ENCODE peak calls at places on chromosomes 1 and 21, in seven cellular contexts. I, S, N, D, G, A and C are unnamed samples.

GRCh38 chr21:19237603-19238002 is 834.0 kb upstream of the TMPRSS15 start:
- DNase-seq in I (no peak), S (no peak), N (no peak), D (no peak), G (no peak), A (no peak), C (no peak)

GRCh38 chr1:218785928-218786327 is 387.8 kb upstream of the LYPLAL1 start:
- DNase-seq in I (no peak), S (peak), N (peak), D (peak), G (peak), A (no peak), C (peak)

GRCh38 chr1:151960780-151961513 is 32.7 kb downstream of the S100A10 start:
- DNase-seq in I (no peak), S (no peak), N (no peak), D (no peak), G (no peak), A (no peak), C (no peak)

GRCh38 chr21:46146856-46147255 is 8.5 kb downstream of the FTCD start:
- DNase-seq in I (no peak), S (no peak), N (peak), D (peak), G (no peak), A (no peak), C (no peak)

GRCh38 chr1:152344463-152344862 is 15.3 kb downstream of the FLG2 start:
- DNase-seq in I (no peak), S (no peak), N (no peak), D (no peak), G (no peak), A (no peak), C (no peak)

GRCh38 chr21:17612565-17613241 is at the start of gene BTG3:
- DNase-seq in I (peak), S (peak), N (peak), D (peak), G (peak), A (peak), C (peak)

GRCh38 chr1:57089855-57090254 is 124.0 kb upstream of the C8B start:
- DNase-seq in I (no peak), S (no peak), N (no peak), D (no peak), G (no peak), A (no peak), C (no peak)

GRCh38 chr1:27521336-27522147 is 31.6 kb upstream of the WASF2 start:
- DNase-seq in I (no peak), S (peak), N (no peak), D (no peak), G (no peak), A (no peak), C (no peak)

GRCh38 chr21:32916522-32917099 is 109.1 kb upstream of the OLIG2 start:
- DNase-seq in I (no peak), S (no peak), N (no peak), D (no peak), G (no peak), A (peak), C (no peak)

GRCh38 chr1:185297986-185298385 is 19.1 kb downstream of the IVNS1ABP start:
- DNase-seq in I (no peak), S (no peak), N (no peak), D (no peak), G (no peak), A (no peak), C (no peak)

GRCh38 chr1:185291647-185292046 is 25.4 kb downstream of the IVNS1ABP start:
- DNase-seq in I (no peak), S (no peak), N (no peak), D (no peak), G (no peak), A (no peak), C (no peak)

GRCh38 chr1:185292237-185292636 is 24.8 kb downstream of the IVNS1ABP start:
- DNase-seq in I (no peak), S (no peak), N (no peak), D (no peak), G (no peak), A (no peak), C (no peak)

GRCh38 chr1:185291159-185291558 is 25.9 kb downstream of the IVNS1ABP start:
- DNase-seq in I (no peak), S (no peak), N (no peak), D (no peak), G (no peak), A (peak), C (no peak)

GRCh38 chr1:185293967-185294542 is 23.0 kb downstream of the IVNS1ABP start:
- DNase-seq in I (no peak), S (no peak), N (no peak), D (no peak), G (no peak), A (no peak), C (no peak)
- H3K27ac ChIP-seq in I (no peak), S (no peak), N (no peak), D (no peak), G (no peak), A (no peak), C (no peak)

DNA sequence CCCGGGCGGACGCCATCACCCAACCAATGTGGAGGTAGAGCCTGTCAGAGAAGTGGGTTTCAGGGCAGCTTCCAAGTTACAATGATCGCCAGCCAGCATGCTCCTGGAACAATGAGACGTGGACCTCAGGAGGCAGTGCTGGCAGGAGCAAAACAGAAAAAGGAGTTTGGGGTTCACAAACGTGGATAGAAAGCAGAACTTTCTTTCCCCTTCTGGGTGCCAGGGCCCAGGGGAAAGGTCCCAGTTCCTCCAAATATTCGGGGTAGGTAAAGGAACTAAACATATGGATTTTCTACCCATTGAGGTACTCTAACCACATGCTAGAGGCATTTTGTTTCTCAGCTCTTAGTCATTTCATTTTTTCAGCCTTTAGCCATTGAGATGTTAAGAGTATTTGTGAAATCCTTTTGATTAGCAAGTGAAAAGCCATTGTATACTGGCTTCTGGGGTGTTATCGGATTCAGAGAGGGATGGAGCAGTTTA is 488.4 kb upstream of the ADGRL2 start:
- DNase-seq in I (no peak), S (no peak), N (no peak), D (no peak), G (no peak), A (no peak), C (no peak)
- H3K4me3 ChIP-seq in I (no peak), S (no peak), N (no peak), D (no peak), G (no peak), A (no peak), C (no peak)

DNA sequence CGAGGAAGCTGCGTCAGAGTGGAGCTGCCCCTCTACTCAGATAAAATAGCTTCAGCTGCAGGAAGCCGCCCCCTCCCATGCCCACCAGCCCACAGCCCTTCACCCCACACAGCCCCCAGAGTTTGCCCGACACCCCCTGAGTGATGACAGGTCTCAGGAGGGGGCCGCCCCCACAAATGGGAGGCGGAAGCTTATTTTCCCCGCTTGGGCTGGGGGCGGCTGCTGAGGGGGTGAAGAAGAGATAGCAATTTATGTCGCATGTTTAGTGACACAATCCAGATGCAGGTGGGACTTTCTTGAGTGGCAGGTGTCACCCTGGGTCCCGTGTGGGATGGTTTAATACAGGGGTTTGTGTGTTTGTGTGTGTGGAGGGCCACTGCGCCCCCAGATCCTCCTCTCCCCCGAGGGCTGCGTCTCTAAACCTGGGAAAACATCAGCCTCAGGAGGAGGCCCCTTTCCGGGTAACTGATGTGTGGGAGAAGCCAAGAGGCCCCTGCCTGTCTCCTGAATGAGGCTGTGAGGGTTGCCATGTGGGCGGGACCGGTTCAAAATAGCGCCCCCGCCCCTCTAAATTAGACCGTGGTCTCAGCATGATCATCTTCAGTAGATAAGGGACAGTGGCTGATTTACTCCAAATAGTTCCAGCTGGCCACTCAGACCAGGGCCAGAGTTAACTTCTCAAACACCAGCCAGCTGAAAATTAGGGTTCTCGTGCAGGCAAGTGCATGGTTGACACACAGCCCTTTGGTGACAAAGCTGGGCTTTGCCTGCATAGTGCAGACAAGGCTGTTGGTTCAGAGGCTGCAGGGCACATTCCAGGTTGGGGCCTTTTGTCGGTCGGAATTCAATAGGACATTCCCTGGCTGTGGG is 55.6 kb downstream of the STUM start:
- DNase-seq in I (no peak), S (no peak), N (peak), D (peak), G (no peak), A (no peak), C (no peak)
- H3K27ac ChIP-seq in I (no peak), S (peak), N (peak), D (peak), G (no peak), A (no peak), C (no peak)

DNA sequence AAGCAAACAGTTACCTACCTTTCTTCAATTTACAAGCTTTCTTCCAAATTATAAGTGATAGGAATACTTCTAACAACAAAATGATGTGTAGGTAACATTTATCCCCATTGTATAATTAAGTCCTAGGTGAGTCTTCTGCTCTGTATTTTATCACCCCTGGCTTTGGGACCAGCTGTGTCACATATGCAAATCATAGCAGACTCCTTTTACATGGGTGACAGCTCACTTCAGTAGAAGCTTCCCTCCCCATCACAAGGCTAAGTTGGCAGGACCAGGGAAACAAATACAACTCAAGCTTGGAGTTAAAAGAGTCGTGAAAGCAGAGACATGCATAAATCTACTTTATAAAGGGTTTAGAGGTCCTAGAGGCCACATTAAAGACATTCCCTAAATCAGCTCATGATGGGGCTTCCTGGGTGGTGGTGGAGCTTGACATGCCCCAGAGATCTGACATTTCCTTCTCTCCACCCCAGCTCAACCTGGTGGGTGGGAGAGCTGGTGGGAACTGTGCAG is 121.2 kb upstream of the RUNX1 start:
- DNase-seq in I (no peak), S (no peak), N (no peak), D (no peak), G (no peak), A (peak), C (no peak)
- H3K4me3 ChIP-seq in I (no peak), S (no peak), N (no peak), D (no peak), G (no peak), A (peak), C (no peak)

GRCh38 chr1:41497056-41497440 is 12.6 kb upstream of the EDN2 start:
- DNase-seq in I (no peak), S (no peak), N (no peak), D (no peak), G (no peak), A (no peak), C (peak)
- H3K27ac ChIP-seq in I (no peak), S (peak), N (peak), D (peak), G (no peak), A (no peak), C (peak)

DNA sequence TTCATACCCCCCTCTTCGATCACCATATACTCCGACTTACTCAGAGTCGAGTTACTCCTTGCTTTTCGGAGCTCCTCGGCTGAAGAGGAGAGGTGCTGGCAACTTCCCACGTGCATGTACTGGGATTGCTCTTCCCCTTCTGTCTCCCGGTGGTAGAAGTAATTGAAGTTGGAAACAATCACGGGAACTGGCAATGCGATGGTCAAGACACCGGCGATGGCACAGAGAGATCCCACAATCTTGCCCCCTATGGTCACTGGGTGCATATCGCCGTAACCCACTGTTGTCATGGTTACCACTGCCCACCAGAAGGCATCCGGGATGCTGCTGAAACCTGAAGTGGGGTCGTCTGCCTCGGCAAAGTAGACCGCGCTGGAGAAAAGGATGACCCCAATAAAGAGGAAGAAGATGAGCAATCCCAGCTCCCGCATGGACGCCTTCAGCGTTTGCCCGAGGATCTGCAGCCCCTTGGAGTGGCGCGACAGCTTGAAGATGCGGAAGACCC is 1.5 kb downstream of the KCNA3 start:
- DNase-seq in I (no peak), S (no peak), N (no peak), D (no peak), G (no peak), A (no peak), C (peak)
- H3K4me3 ChIP-seq in I (peak), S (peak), N (no peak), D (no peak), G (no peak), A (no peak), C (no peak)

DNA sequence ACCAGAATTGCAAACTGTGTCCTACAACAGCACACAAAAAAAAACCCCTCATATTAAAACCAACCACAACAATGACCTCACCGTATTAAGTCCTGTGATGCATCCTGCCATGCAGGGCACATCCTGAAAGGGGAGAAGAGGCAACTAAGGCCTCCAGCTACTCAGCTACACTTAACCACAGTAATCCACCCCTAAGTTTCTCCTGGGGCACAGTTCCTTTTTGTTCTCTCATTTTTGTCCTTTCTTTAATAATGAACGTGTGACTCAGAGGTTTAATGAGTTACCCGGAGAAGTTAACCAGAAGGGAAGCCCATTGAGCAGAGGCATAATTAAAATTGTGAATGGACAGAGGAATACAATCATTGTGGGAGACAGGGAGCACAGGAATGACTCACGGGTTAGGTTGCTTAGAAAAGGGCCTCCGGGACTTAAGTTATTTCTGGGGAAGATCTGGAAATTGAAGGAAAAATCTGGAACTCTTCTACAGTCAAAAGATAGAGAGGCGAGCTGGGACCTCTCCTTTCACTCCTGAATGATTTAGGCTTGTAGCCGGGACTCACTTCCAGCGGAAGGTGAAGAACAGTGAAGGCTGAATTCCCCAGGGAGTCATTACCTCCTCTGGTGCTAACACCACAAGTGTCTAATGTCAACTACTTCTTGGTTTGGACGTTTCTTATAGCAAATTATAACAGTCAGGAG is 36.9 kb upstream of the HIVEP3 start:
- DNase-seq in I (no peak), S (no peak), N (no peak), D (no peak), G (peak), A (no peak), C (no peak)
- H3K27ac ChIP-seq in I (no peak), S (no peak), N (no peak), D (no peak), G (peak), A (no peak), C (no peak)

DNA sequence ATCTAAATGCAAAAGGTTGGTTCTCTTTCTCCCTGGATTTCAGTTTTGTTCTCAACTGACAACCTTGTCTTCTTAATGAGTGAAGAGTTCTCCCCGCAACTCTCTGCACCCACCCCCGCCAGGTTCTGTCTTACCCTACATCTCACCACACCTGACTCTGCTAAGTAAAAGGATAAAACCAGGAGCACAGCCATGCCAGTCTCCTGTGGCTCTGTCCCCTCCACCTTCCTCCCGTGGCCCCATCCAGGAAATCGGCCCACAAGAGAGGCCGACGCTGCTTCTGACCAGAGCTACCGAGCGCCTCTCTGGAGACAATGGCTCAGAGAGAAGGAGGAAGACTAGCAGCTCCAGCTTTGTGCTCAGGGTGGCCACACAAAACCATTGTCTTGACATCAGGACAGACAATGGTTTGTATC is 72.3 kb downstream of the PLEKHA6 start:
- DNase-seq in I (no peak), S (no peak), N (no peak), D (no peak), G (no peak), A (no peak), C (no peak)
- H3K4me3 ChIP-seq in I (no peak), S (peak), N (no peak), D (no peak), G (no peak), A (no peak), C (peak)